ENCODE peak calls at places on chromosomes 2 and 18, in four cellular contexts. M, C, Y and X are unnamed samples.

GRCh38 chr2:26284132-26284531 is 39.4 kb downstream of the HADHB start:
- DNase-seq in M (no peak), C (no peak), Y (no peak), X (no peak)

GRCh38 chr18:8661754-8662573 is 43.4 kb upstream of the MTCL1 start:
- DNase-seq in M (no peak), C (peak), Y (peak), X (peak)

GRCh38 chr2:207351171-207351570 is 178.6 kb upstream of the CREB1 start:
- DNase-seq in M (no peak), C (no peak), Y (no peak), X (no peak)

GRCh38 chr2:190217616-190218015 is 102.0 kb downstream of the HIBCH start:
- DNase-seq in M (no peak), C (no peak), Y (no peak), X (no peak)

GRCh38 chr2:62568983-62569837 is 63.2 kb upstream of the TMEM17 start:
- DNase-seq in M (no peak), C (no peak), Y (no peak), X (no peak)

GRCh38 chr2:23824777-23825212 is 102.1 kb downstream of the ATAD2B start:
- DNase-seq in M (no peak), C (peak), Y (peak), X (no peak)

GRCh38 chr2:228048838-228049490 is 132.5 kb downstream of the SPHKAP start:
- DNase-seq in M (no peak), C (peak), Y (peak), X (peak)

GRCh38 chr18:79903071-79903635 is 48.3 kb downstream of the SLC66A2 start:
- DNase-seq in M (peak), C (no peak), Y (no peak), X (no peak)

GRCh38 chr2:705971-706511 is 28.8 kb upstream of the TMEM18 start:
- DNase-seq in M (no peak), C (no peak), Y (no peak), X (no peak)

GRCh38 chr2:86360781-86361180 is 23.4 kb upstream of the REEP1 start:
- DNase-seq in M (no peak), C (no peak), Y (no peak), X (no peak)

GRCh38 chr2:164881524-164881923 is 39.9 kb upstream of the COBLL1 start:
- DNase-seq in M (no peak), C (no peak), Y (no peak), X (no peak)

GRCh38 chr2:164657129-164657528 is 35.8 kb upstream of the GRB14 start:
- DNase-seq in M (no peak), C (peak), Y (no peak), X (no peak)

GRCh38 chr18:43757273-43757672 is 480.0 kb upstream of the SYT4 start:
- DNase-seq in M (no peak), C (no peak), Y (no peak), X (no peak)

GRCh38 chr2:7706791-7707190 is 789.6 kb downstream of the RNF144A start:
- DNase-seq in M (no peak), C (no peak), Y (no peak), X (no peak)

GRCh38 chr18:53153281-53153680 is 813.3 kb downstream of the DCC start:
- DNase-seq in M (no peak), C (no peak), Y (peak), X (peak)

GRCh38 chr2:195663007-195663406 is 6.0 kb downstream of the SLC39A10 start:
- DNase-seq in M (no peak), C (no peak), Y (no peak), X (no peak)

GRCh38 chr2:65396348-65397026 is 35.9 kb downstream of the SPRED2 start:
- DNase-seq in M (peak), C (peak), Y (no peak), X (no peak)

GRCh38 chr2:26613241-26614204 is 27.6 kb downstream of the CIB4 start:
- DNase-seq in M (no peak), C (no peak), Y (no peak), X (peak)

GRCh38 chr2:128787616-128788015 is 468.9 kb upstream of the HS6ST1 start:
- DNase-seq in M (peak), C (no peak), Y (no peak), X (no peak)

GRCh38 chr2:175166216-175166824 is 1.7 kb downstream of the ATF2 start:
- DNase-seq in M (no peak), C (no peak), Y (no peak), X (no peak)

GRCh38 chr2:132274000-132274399 is 112.2 kb upstream of the ANKRD30BL start:
- DNase-seq in M (no peak), C (no peak), Y (no peak), X (no peak)

GRCh38 chr2:218180728-218181127 is 14.0 kb upstream of the CXCR1 start:
- DNase-seq in M (no peak), C (no peak), Y (no peak), X (no peak)

GRCh38 chr2:95005726-95006125 is 19.8 kb upstream of the MAL start:
- DNase-seq in M (no peak), C (no peak), Y (no peak), X (peak)

GRCh38 chr18:5961097-5961827 is 65.9 kb upstream of the TMEM200C start:
- DNase-seq in M (no peak), C (no peak), Y (no peak), X (no peak)

GRCh38 chr2:8592736-8593135 is 89.1 kb upstream of the ID2 start:
- DNase-seq in M (no peak), C (no peak), Y (no peak), X (no peak)

GRCh38 chr2:41207578-41207977 is 755.7 kb upstream of the SLC8A1 start:
- DNase-seq in M (no peak), C (no peak), Y (no peak), X (no peak)

GRCh38 chr18:62399781-62400308 is 74.7 kb downstream of the TNFRSF11A start:
- DNase-seq in M (no peak), C (no peak), Y (no peak), X (no peak)

GRCh38 chr2:126976721-126977328 is 78.1 kb downstream of the TEX51 start:
- DNase-seq in M (no peak), C (no peak), Y (no peak), X (no peak)

GRCh38 chr2:12955864-12956263 is 239.1 kb downstream of the TRIB2 start:
- DNase-seq in M (no peak), C (no peak), Y (no peak), X (no peak)

GRCh38 chr2:105749583-105750399 is 5.1 kb downstream of the NCK2 start:
- DNase-seq in M (no peak), C (peak), Y (no peak), X (no peak)

GRCh38 chr18:75124967-75125358 is 84.0 kb downstream of the PTGR3 start:
- DNase-seq in M (no peak), C (no peak), Y (no peak), X (no peak)

GRCh38 chr2:48433682-48434081 is 96.3 kb upstream of the STON1 start:
- DNase-seq in M (peak), C (no peak), Y (no peak), X (no peak)

GRCh38 chr18:3261393-3262233 is at the start of gene MYL12B:
- DNase-seq in M (peak), C (peak), Y (peak), X (peak)

GRCh38 chr18:55405655-55406373 is 182.2 kb downstream of the TCF4 start:
- DNase-seq in M (peak), C (peak), Y (peak), X (no peak)

GRCh38 chr18:31943895-31944816 is 1.2 kb upstream of the TRAPPC8 start:
- DNase-seq in M (no peak), C (no peak), Y (no peak), X (no peak)

GRCh38 chr2:173963817-173964564 is 1.2 kb downstream of the SP3 start:
- DNase-seq in M (peak), C (peak), Y (peak), X (peak)

GRCh38 chr2:172253190-172254052 is 150.7 kb upstream of the DLX2 start:
- DNase-seq in M (peak), C (peak), Y (no peak), X (no peak)

GRCh38 chr18:8696749-8697211 is 8.6 kb upstream of the MTCL1 start:
- DNase-seq in M (peak), C (peak), Y (peak), X (peak)

GRCh38 chr18:23528580-23529472 is 25.5 kb downstream of the RMC1 start:
- DNase-seq in M (peak), C (no peak), Y (no peak), X (no peak)

GRCh38 chr2:16407358-16407757 is 258.3 kb downstream of the CYRIA start:
- DNase-seq in M (no peak), C (no peak), Y (no peak), X (no peak)
- TF ChIP-seq CTCF in M (no peak), C (no peak), Y (no peak), X (no peak)

GRCh38 chr2:72936669-72937355 is 19.5 kb downstream of the EMX1 start:
- DNase-seq in M (no peak), C (no peak), Y (no peak), X (no peak)

GRCh38 chr2:72933207-72933606 is 15.9 kb downstream of the EMX1 start:
- DNase-seq in M (no peak), C (no peak), Y (no peak), X (no peak)

GRCh38 chr2:72933646-72934151 is 16.4 kb downstream of the EMX1 start:
- DNase-seq in M (no peak), C (no peak), Y (no peak), X (no peak)

GRCh38 chr2:72935611-72935957 is 18.3 kb downstream of the EMX1 start:
- DNase-seq in M (no peak), C (no peak), Y (no peak), X (no peak)

GRCh38 chr2:72934683-72935610 is 17.6 kb downstream of the EMX1 start:
- DNase-seq in M (no peak), C (no peak), Y (no peak), X (no peak)
- TF ChIP-seq CTCF in M (no peak), C (peak), Y (no peak), X (peak)

GRCh38 chr18:48540329-48541025 is 1.6 kb downstream of the CTIF start:
- DNase-seq in M (peak), C (peak), Y (peak), X (peak)

GRCh38 chr18:48541747-48542108 is 2.9 kb downstream of the CTIF start:
- DNase-seq in M (no peak), C (no peak), Y (no peak), X (no peak)

GRCh38 chr18:48539406-48540328 is 836 bp downstream of the CTIF start:
- DNase-seq in M (peak), C (peak), Y (peak), X (peak)

GRCh38 chr18:48542513-48543181 is 3.8 kb downstream of the CTIF start:
- DNase-seq in M (no peak), C (no peak), Y (no peak), X (no peak)

DNA sequence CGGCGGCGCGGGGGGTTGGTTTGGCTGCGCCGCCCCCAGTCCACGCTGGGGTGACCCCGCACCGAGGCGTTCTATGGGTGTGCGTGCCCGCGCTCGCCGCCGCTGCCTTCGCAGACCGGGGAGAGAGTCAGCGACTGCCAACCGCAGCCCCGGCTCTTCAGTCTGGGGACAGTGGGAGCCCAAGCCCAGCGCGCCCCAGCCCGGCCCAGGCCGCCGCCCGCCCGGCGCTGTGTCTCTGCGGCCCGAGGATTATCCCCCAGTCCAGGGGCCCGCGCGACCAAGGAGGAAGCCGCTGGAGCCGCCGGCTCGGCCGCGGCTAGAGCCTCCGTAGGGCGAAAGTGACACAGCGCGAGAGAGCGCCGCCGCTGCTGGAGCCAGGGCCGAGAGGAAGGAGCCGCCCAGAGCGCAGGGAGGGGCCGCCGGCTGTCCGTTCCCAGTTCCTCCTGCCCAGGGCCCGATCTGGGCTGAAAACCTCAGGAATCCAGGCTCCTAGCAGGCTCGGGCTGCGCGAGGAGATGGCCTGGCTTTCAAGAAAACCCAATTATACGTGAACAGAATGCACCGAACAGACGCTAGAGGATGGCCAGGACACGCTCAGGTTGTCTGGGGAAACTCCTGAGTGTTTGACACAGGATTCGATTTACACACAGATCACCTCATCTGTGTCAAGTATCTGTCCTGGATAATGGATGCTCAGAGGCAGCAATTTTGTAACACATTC is 2.4 kb downstream of the CTIF start:
- DNase-seq in M (peak), C (peak), Y (peak), X (peak)
- TF ChIP-seq CTCF in M (no peak), C (no peak), Y (no peak), X (no peak)

GRCh38 chr2:56130463-56131070 is 53.2 kb upstream of the CCDC85A start:
- DNase-seq in M (no peak), C (peak), Y (peak), X (peak)
- TF ChIP-seq CTCF in M (peak), C (peak), Y (peak), X (peak)

GRCh38 chr2:219692521-219692920 is 65.1 kb downstream of the SLC4A3 start:
- DNase-seq in M (no peak), C (no peak), Y (no peak), X (no peak)

GRCh38 chr2:219687882-219688559 is 60.6 kb downstream of the SLC4A3 start:
- DNase-seq in M (no peak), C (no peak), Y (no peak), X (no peak)

GRCh38 chr2:219688560-219689445 is 61.4 kb downstream of the SLC4A3 start:
- DNase-seq in M (no peak), C (peak), Y (no peak), X (no peak)

GRCh38 chr2:219691551-219691950 is 64.1 kb downstream of the SLC4A3 start:
- DNase-seq in M (no peak), C (no peak), Y (no peak), X (no peak)

DNA sequence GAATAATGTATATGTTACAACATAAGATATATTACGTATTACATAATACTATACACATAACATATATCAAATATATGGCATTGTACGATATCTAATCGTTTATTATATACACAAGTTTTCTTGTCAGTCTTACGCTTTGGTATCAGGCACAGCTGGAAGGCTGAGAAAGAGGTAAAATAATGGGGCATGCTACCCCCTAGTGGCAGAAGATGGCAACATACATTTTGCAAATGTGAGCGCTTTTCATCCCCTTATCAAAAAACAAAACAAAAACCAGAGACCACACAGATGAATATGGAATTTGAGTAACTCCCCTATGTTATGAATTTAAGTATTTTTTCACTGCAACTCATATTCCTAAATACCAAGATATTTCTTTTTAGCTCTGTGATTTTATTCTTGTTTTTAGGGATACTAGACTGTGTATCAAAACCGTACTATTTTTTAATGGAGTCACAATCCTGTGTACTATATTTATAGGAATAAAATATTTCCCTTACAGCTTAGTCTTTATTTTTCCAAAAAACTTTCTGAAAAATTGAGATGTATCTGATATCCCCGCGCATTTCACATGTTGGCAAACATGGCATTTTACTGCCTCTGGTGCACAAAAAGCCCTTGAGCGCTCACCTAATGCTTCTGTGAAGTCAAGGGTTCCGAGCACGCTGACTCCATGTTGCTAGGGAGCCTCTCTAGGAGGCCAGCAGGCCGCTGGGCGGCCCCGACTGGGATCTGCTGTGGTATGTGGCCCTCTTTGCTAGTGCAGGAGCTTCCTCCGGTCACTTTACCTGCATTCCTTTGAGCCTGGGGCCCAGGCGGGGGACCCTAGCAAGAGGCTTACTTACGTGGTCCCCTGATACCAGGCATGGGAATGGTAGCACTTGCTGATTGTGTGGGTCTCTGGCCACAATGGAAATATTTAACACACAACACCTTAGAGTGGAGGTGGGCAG is 62.5 kb downstream of the SLC4A3 start:
- DNase-seq in M (peak), C (peak), Y (peak), X (peak)
- TF ChIP-seq CTCF in M (peak), C (peak), Y (peak), X (peak)

DNA sequence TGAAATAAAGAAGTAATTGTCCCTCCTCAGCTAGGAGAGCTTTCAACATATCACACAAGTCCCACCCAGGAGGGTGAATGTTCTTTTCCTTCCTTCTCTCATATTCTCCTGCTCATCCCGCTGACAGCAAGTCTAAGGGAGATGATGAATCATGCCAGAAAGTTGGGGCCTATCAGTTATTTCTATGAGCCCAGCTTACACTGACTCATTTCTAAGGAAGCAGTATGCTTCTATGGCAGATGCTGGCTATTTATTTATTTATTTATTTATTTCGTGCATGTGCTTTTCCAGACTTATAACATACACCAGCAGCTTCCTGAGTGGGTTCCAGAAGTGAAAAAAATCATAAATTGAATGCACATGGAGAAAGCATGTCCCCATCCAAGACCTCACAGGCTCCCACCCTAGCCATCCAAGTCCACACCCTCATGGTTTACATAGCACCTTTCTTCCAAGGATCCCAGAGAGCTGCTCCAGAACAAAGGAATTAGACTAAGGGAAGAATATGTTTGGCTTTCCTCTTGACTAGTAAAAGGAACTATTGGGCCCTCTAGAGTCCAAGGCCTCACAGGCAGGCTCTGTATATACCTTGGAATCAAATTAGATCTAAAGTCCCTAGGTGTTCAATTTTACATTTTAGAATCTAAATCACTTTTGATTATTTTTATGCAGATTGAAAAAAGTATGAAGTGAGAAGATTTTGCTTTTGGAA is 1074.2 kb upstream of the ZEB2 start:
- DNase-seq in M (no peak), C (peak), Y (no peak), X (no peak)
- TF ChIP-seq CTCF in M (no peak), C (peak), Y (no peak), X (no peak)

GRCh38 chr2:118536306-118536705 is 311.1 kb downstream of the EN1 start:
- DNase-seq in M (no peak), C (no peak), Y (no peak), X (no peak)

GRCh38 chr2:118535818-118536212 is 311.6 kb downstream of the EN1 start:
- DNase-seq in M (no peak), C (no peak), Y (no peak), X (no peak)

GRCh38 chr2:118535171-118535817 is 312.2 kb downstream of the EN1 start:
- DNase-seq in M (no peak), C (no peak), Y (no peak), X (no peak)

DNA sequence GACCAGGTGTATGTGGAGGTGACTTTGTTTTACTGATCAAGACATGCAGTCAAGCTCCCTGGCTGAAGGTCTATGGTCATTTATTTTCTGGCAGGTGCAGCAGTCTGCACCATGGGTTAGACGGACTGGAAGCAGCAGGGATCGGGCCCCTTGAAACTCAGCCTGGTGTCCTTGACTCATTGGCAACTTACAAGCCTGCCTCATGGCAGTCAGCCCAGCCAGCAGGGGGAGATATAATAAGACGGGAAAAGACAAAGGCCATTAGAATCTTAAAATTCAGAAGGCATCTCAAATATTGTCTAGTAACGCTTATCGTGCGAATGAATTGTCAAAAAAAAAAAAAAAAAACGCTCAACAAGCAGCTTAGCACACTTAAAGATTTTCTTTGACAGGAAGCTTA is 308.2 kb downstream of the EN1 start:
- DNase-seq in M (peak), C (peak), Y (no peak), X (peak)
- TF ChIP-seq CTCF in M (no peak), C (peak), Y (peak), X (peak)

GRCh38 chr18:25974630-25975077 is 115.8 kb downstream of the SS18 start:
- DNase-seq in M (no peak), C (no peak), Y (no peak), X (no peak)
- TF ChIP-seq CTCF in M (no peak), C (no peak), Y (no peak), X (no peak)